ENCODE peak calls at places on chromosomes 13 and 19, in six cellular contexts. One of them, this sample, is unnamed.

GRCh38 chr19:45442927-45443461 is 19.3 kb upstream of the ERCC1 start:
- DNase-seq in mesendoderm: peak; percentile 97
- DNase-seq in posterior vena cava: peak; percentile 88
- DNase-seq in stimulated activated CD4-positive, alpha-beta T cell treated with anti-CD3 and anti-CD28 coated beads, Interleukin-12 subunit alpha, Interleukin-12 subunit beta, amount 100 ng/mL, for 24 hours: no peak
- DNase-seq in NCI-H345: peak; percentile 26
- DNase-seq in transverse colon: peak; percentile 52
- DNase-seq in this sample: no peak

GRCh38 chr13:109835321-109835720 is 48.9 kb upstream of the IRS2 start:
- DNase-seq in posterior vena cava: no peak
- DNase-seq in transverse colon: no peak
- DNase-seq in mesendoderm: no peak
- DNase-seq in stimulated activated CD4-positive, alpha-beta T cell treated with anti-CD3 and anti-CD28 coated beads, Interleukin-12 subunit alpha, Interleukin-12 subunit beta, amount 100 ng/mL, for 24 hours: no peak
- DNase-seq in NCI-H345: no peak
- DNase-seq in this sample: no peak

GRCh38 chr13:108263961-108264360 is 5.6 kb upstream of the TNFSF13B start:
- DNase-seq in transverse colon: no peak
- DNase-seq in stimulated activated CD4-positive, alpha-beta T cell treated with anti-CD3 and anti-CD28 coated beads, Interleukin-12 subunit alpha, Interleukin-12 subunit beta, amount 100 ng/mL, for 24 hours: no peak
- DNase-seq in NCI-H345: no peak
- DNase-seq in mesendoderm: peak; percentile 69
- DNase-seq in posterior vena cava: no peak
- DNase-seq in this sample: no peak

GRCh38 chr13:57629391-57629804 is 2.1 kb upstream of the PCDH17 start:
- DNase-seq in posterior vena cava: peak; percentile 77
- DNase-seq in transverse colon: no peak
- DNase-seq in stimulated activated CD4-positive, alpha-beta T cell treated with anti-CD3 and anti-CD28 coated beads, Interleukin-12 subunit alpha, Interleukin-12 subunit beta, amount 100 ng/mL, for 24 hours: no peak
- DNase-seq in NCI-H345: peak; percentile 74
- DNase-seq in mesendoderm: no peak
- DNase-seq in this sample: no peak

GRCh38 chr13:78098249-78098648 is 179.6 kb upstream of the EDNRB start:
- DNase-seq in stimulated activated CD4-positive, alpha-beta T cell treated with anti-CD3 and anti-CD28 coated beads, Interleukin-12 subunit alpha, Interleukin-12 subunit beta, amount 100 ng/mL, for 24 hours: no peak
- DNase-seq in transverse colon: no peak
- DNase-seq in mesendoderm: no peak
- DNase-seq in posterior vena cava: no peak
- DNase-seq in NCI-H345: no peak
- DNase-seq in this sample: no peak

GRCh38 chr13:98285852-98286594 is 109.0 kb upstream of the RNF113B start:
- DNase-seq in transverse colon: no peak
- DNase-seq in stimulated activated CD4-positive, alpha-beta T cell treated with anti-CD3 and anti-CD28 coated beads, Interleukin-12 subunit alpha, Interleukin-12 subunit beta, amount 100 ng/mL, for 24 hours: no peak
- DNase-seq in posterior vena cava: no peak
- DNase-seq in mesendoderm: peak; percentile 45
- DNase-seq in NCI-H345: no peak
- DNase-seq in this sample: no peak

GRCh38 chr19:16227837-16228636 is 30.3 kb downstream of the AP1M1 start:
- DNase-seq in transverse colon: no peak
- DNase-seq in NCI-H345: no peak
- DNase-seq in posterior vena cava: no peak
- DNase-seq in mesendoderm: no peak
- DNase-seq in stimulated activated CD4-positive, alpha-beta T cell treated with anti-CD3 and anti-CD28 coated beads, Interleukin-12 subunit alpha, Interleukin-12 subunit beta, amount 100 ng/mL, for 24 hours: no peak
- DNase-seq in this sample: no peak

GRCh38 chr13:97878421-97879375 is 74.8 kb upstream of the IPO5 start:
- DNase-seq in stimulated activated CD4-positive, alpha-beta T cell treated with anti-CD3 and anti-CD28 coated beads, Interleukin-12 subunit alpha, Interleukin-12 subunit beta, amount 100 ng/mL, for 24 hours: no peak
- DNase-seq in mesendoderm: no peak
- DNase-seq in posterior vena cava: no peak
- DNase-seq in NCI-H345: peak; percentile 16
- DNase-seq in transverse colon: no peak
- DNase-seq in this sample: no peak

GRCh38 chr19:34350161-34350561 is 14.8 kb upstream of the GPI start:
- DNase-seq in posterior vena cava: peak; percentile 36
- DNase-seq in transverse colon: no peak
- DNase-seq in NCI-H345: no peak
- DNase-seq in mesendoderm: no peak
- DNase-seq in stimulated activated CD4-positive, alpha-beta T cell treated with anti-CD3 and anti-CD28 coated beads, Interleukin-12 subunit alpha, Interleukin-12 subunit beta, amount 100 ng/mL, for 24 hours: no peak
- DNase-seq in this sample: no peak

GRCh38 chr19:13060233-13060963 is 42.3 kb downstream of the LYL1 start:
- DNase-seq in stimulated activated CD4-positive, alpha-beta T cell treated with anti-CD3 and anti-CD28 coated beads, Interleukin-12 subunit alpha, Interleukin-12 subunit beta, amount 100 ng/mL, for 24 hours: no peak
- DNase-seq in NCI-H345: no peak
- DNase-seq in mesendoderm: no peak
- DNase-seq in transverse colon: peak; percentile 35
- DNase-seq in posterior vena cava: no peak
- DNase-seq in this sample: no peak

GRCh38 chr19:51359294-51359693 is 6.9 kb downstream of the ETFB start:
- DNase-seq in mesendoderm: no peak
- DNase-seq in stimulated activated CD4-positive, alpha-beta T cell treated with anti-CD3 and anti-CD28 coated beads, Interleukin-12 subunit alpha, Interleukin-12 subunit beta, amount 100 ng/mL, for 24 hours: no peak
- DNase-seq in NCI-H345: no peak
- DNase-seq in posterior vena cava: no peak
- DNase-seq in transverse colon: no peak
- DNase-seq in this sample: no peak

GRCh38 chr19:19568802-19569756 is 31.0 kb downstream of the CILP2 start:
- DNase-seq in mesendoderm: no peak
- DNase-seq in transverse colon: no peak
- DNase-seq in NCI-H345: no peak
- DNase-seq in stimulated activated CD4-positive, alpha-beta T cell treated with anti-CD3 and anti-CD28 coated beads, Interleukin-12 subunit alpha, Interleukin-12 subunit beta, amount 100 ng/mL, for 24 hours: no peak
- DNase-seq in posterior vena cava: no peak
- DNase-seq in this sample: no peak

GRCh38 chr13:43558312-43558711 is 228.5 kb downstream of the ENOX1 start:
- DNase-seq in transverse colon: no peak
- DNase-seq in mesendoderm: no peak
- DNase-seq in posterior vena cava: no peak
- DNase-seq in stimulated activated CD4-positive, alpha-beta T cell treated with anti-CD3 and anti-CD28 coated beads, Interleukin-12 subunit alpha, Interleukin-12 subunit beta, amount 100 ng/mL, for 24 hours: no peak
- DNase-seq in NCI-H345: no peak
- DNase-seq in this sample: no peak

GRCh38 chr19:13621413-13621812 is 115.1 kb upstream of the CACNA1A start:
- DNase-seq in posterior vena cava: no peak
- DNase-seq in NCI-H345: peak; percentile 50
- DNase-seq in transverse colon: no peak
- DNase-seq in mesendoderm: peak; percentile 89
- DNase-seq in stimulated activated CD4-positive, alpha-beta T cell treated with anti-CD3 and anti-CD28 coated beads, Interleukin-12 subunit alpha, Interleukin-12 subunit beta, amount 100 ng/mL, for 24 hours: peak; percentile 27
- DNase-seq in this sample: peak; percentile 77

GRCh38 chr19:38674388-38675133 is 27.1 kb downstream of the ACTN4 start:
- DNase-seq in stimulated activated CD4-positive, alpha-beta T cell treated with anti-CD3 and anti-CD28 coated beads, Interleukin-12 subunit alpha, Interleukin-12 subunit beta, amount 100 ng/mL, for 24 hours: no peak
- DNase-seq in transverse colon: no peak
- DNase-seq in posterior vena cava: no peak
- DNase-seq in NCI-H345: no peak
- DNase-seq in mesendoderm: peak; percentile 82
- DNase-seq in this sample: peak; percentile 8

GRCh38 chr19:5141926-5142724 is 173.2 kb downstream of the KDM4B start:
- DNase-seq in NCI-H345: no peak
- DNase-seq in posterior vena cava: no peak
- DNase-seq in stimulated activated CD4-positive, alpha-beta T cell treated with anti-CD3 and anti-CD28 coated beads, Interleukin-12 subunit alpha, Interleukin-12 subunit beta, amount 100 ng/mL, for 24 hours: no peak
- DNase-seq in mesendoderm: no peak
- DNase-seq in transverse colon: no peak
- DNase-seq in this sample: peak; percentile 78

GRCh38 chr19:46746281-46746965 is at the start of gene STRN4:
- DNase-seq in NCI-H345: peak; percentile 56
- DNase-seq in transverse colon: peak; percentile 57
- DNase-seq in mesendoderm: peak; percentile 40
- DNase-seq in posterior vena cava: no peak
- DNase-seq in stimulated activated CD4-positive, alpha-beta T cell treated with anti-CD3 and anti-CD28 coated beads, Interleukin-12 subunit alpha, Interleukin-12 subunit beta, amount 100 ng/mL, for 24 hours: peak; percentile 26
- DNase-seq in this sample: peak; percentile 77

GRCh38 chr13:39016789-39017188 is 21.1 kb downstream of the PROSER1 start:
- DNase-seq in NCI-H345: peak; percentile 18
- DNase-seq in mesendoderm: peak; percentile 48
- DNase-seq in stimulated activated CD4-positive, alpha-beta T cell treated with anti-CD3 and anti-CD28 coated beads, Interleukin-12 subunit alpha, Interleukin-12 subunit beta, amount 100 ng/mL, for 24 hours: no peak
- DNase-seq in posterior vena cava: no peak
- DNase-seq in transverse colon: peak; percentile 17
- DNase-seq in this sample: no peak

GRCh38 chr19:6103217-6103644 is 7.1 kb downstream of the RFX2 start:
- DNase-seq in mesendoderm: no peak
- DNase-seq in posterior vena cava: peak; percentile 93
- DNase-seq in NCI-H345: no peak
- DNase-seq in transverse colon: peak; percentile 56
- DNase-seq in stimulated activated CD4-positive, alpha-beta T cell treated with anti-CD3 and anti-CD28 coated beads, Interleukin-12 subunit alpha, Interleukin-12 subunit beta, amount 100 ng/mL, for 24 hours: no peak
- DNase-seq in this sample: no peak

GRCh38 chr13:21203132-21203531 is 26.7 kb downstream of the MRPL57 start:
- DNase-seq in posterior vena cava: no peak
- DNase-seq in stimulated activated CD4-positive, alpha-beta T cell treated with anti-CD3 and anti-CD28 coated beads, Interleukin-12 subunit alpha, Interleukin-12 subunit beta, amount 100 ng/mL, for 24 hours: no peak
- DNase-seq in NCI-H345: no peak
- DNase-seq in mesendoderm: no peak
- DNase-seq in transverse colon: no peak
- DNase-seq in this sample: no peak

GRCh38 chr13:19845758-19846157 is 17.7 kb downstream of the ZMYM5 start:
- DNase-seq in stimulated activated CD4-positive, alpha-beta T cell treated with anti-CD3 and anti-CD28 coated beads, Interleukin-12 subunit alpha, Interleukin-12 subunit beta, amount 100 ng/mL, for 24 hours: no peak
- DNase-seq in transverse colon: no peak
- DNase-seq in posterior vena cava: no peak
- DNase-seq in mesendoderm: peak; percentile 11
- DNase-seq in NCI-H345: no peak
- DNase-seq in this sample: no peak

GRCh38 chr19:1705367-1705766 is 47.9 kb upstream of the ONECUT3 start:
- DNase-seq in posterior vena cava: no peak
- DNase-seq in transverse colon: no peak
- DNase-seq in stimulated activated CD4-positive, alpha-beta T cell treated with anti-CD3 and anti-CD28 coated beads, Interleukin-12 subunit alpha, Interleukin-12 subunit beta, amount 100 ng/mL, for 24 hours: no peak
- DNase-seq in mesendoderm: no peak
- DNase-seq in NCI-H345: no peak
- DNase-seq in this sample: no peak

GRCh38 chr13:20182231-20182846 is 10.4 kb downstream of the GJB2 start:
- DNase-seq in NCI-H345: peak; percentile 70
- DNase-seq in transverse colon: no peak
- DNase-seq in stimulated activated CD4-positive, alpha-beta T cell treated with anti-CD3 and anti-CD28 coated beads, Interleukin-12 subunit alpha, Interleukin-12 subunit beta, amount 100 ng/mL, for 24 hours: no peak
- DNase-seq in mesendoderm: peak; percentile 80
- DNase-seq in posterior vena cava: no peak
- DNase-seq in this sample: no peak

GRCh38 chr19:45446295-45446694 is 21.5 kb upstream of the FOSB start:
- DNase-seq in mesendoderm: peak; percentile 77
- DNase-seq in transverse colon: no peak
- DNase-seq in stimulated activated CD4-positive, alpha-beta T cell treated with anti-CD3 and anti-CD28 coated beads, Interleukin-12 subunit alpha, Interleukin-12 subunit beta, amount 100 ng/mL, for 24 hours: no peak
- DNase-seq in posterior vena cava: no peak
- DNase-seq in NCI-H345: no peak
- DNase-seq in this sample: no peak

GRCh38 chr13:29754486-29754806 is 96.0 kb downstream of the UBL3 start:
- DNase-seq in mesendoderm: peak; percentile 92
- DNase-seq in stimulated activated CD4-positive, alpha-beta T cell treated with anti-CD3 and anti-CD28 coated beads, Interleukin-12 subunit alpha, Interleukin-12 subunit beta, amount 100 ng/mL, for 24 hours: no peak
- DNase-seq in posterior vena cava: no peak
- DNase-seq in NCI-H345: no peak
- DNase-seq in transverse colon: no peak
- DNase-seq in this sample: no peak

GRCh38 chr13:29526741-29527140 is 68.7 kb downstream of the SLC7A1 start:
- DNase-seq in mesendoderm: no peak
- DNase-seq in posterior vena cava: peak; percentile 36
- DNase-seq in stimulated activated CD4-positive, alpha-beta T cell treated with anti-CD3 and anti-CD28 coated beads, Interleukin-12 subunit alpha, Interleukin-12 subunit beta, amount 100 ng/mL, for 24 hours: no peak
- DNase-seq in transverse colon: no peak
- DNase-seq in NCI-H345: no peak
- DNase-seq in this sample: no peak

GRCh38 chr19:988510-988909 is 4.4 kb downstream of the WDR18 start:
- DNase-seq in transverse colon: no peak
- DNase-seq in posterior vena cava: no peak
- DNase-seq in mesendoderm: no peak
- DNase-seq in stimulated activated CD4-positive, alpha-beta T cell treated with anti-CD3 and anti-CD28 coated beads, Interleukin-12 subunit alpha, Interleukin-12 subunit beta, amount 100 ng/mL, for 24 hours: no peak
- DNase-seq in NCI-H345: no peak
- DNase-seq in this sample: no peak

GRCh38 chr13:91722267-91722884 is 324.0 kb downstream of the GPC5 start:
- DNase-seq in transverse colon: no peak
- DNase-seq in NCI-H345: peak; percentile 26
- DNase-seq in stimulated activated CD4-positive, alpha-beta T cell treated with anti-CD3 and anti-CD28 coated beads, Interleukin-12 subunit alpha, Interleukin-12 subunit beta, amount 100 ng/mL, for 24 hours: no peak
- DNase-seq in mesendoderm: peak; percentile 14
- DNase-seq in posterior vena cava: no peak
- DNase-seq in this sample: no peak

GRCh38 chr13:76723551-76724232 is 162.5 kb downstream of the KCTD12 start:
- DNase-seq in stimulated activated CD4-positive, alpha-beta T cell treated with anti-CD3 and anti-CD28 coated beads, Interleukin-12 subunit alpha, Interleukin-12 subunit beta, amount 100 ng/mL, for 24 hours: no peak
- DNase-seq in posterior vena cava: no peak
- DNase-seq in NCI-H345: no peak
- DNase-seq in mesendoderm: peak; percentile 83
- DNase-seq in transverse colon: peak; percentile 11
- DNase-seq in this sample: no peak

GRCh38 chr13:101881593-101881992 is 429.1 kb downstream of the ITGBL1 start:
- DNase-seq in NCI-H345: no peak
- DNase-seq in stimulated activated CD4-positive, alpha-beta T cell treated with anti-CD3 and anti-CD28 coated beads, Interleukin-12 subunit alpha, Interleukin-12 subunit beta, amount 100 ng/mL, for 24 hours: no peak
- DNase-seq in posterior vena cava: no peak
- DNase-seq in mesendoderm: no peak
- DNase-seq in transverse colon: no peak
- DNase-seq in this sample: no peak

GRCh38 chr13:38686635-38687245 is at the start of gene FREM2:
- DNase-seq in stimulated activated CD4-positive, alpha-beta T cell treated with anti-CD3 and anti-CD28 coated beads, Interleukin-12 subunit alpha, Interleukin-12 subunit beta, amount 100 ng/mL, for 24 hours: no peak
- DNase-seq in NCI-H345: peak; percentile 88
- DNase-seq in transverse colon: peak; percentile 33
- DNase-seq in mesendoderm: peak; percentile 98
- DNase-seq in posterior vena cava: no peak
- DNase-seq in this sample: peak; percentile 85

GRCh38 chr13:40344270-40345148 is 321.9 kb downstream of the FOXO1 start:
- DNase-seq in NCI-H345: no peak
- DNase-seq in mesendoderm: no peak
- DNase-seq in stimulated activated CD4-positive, alpha-beta T cell treated with anti-CD3 and anti-CD28 coated beads, Interleukin-12 subunit alpha, Interleukin-12 subunit beta, amount 100 ng/mL, for 24 hours: no peak
- DNase-seq in posterior vena cava: no peak
- DNase-seq in transverse colon: peak; percentile 38
- DNase-seq in this sample: no peak